ENCODE peak calls at places on chromosome 17, in six cellular contexts. One of them, this sample, is unnamed.

GRCh38 chr17:60305141-60305540 is 86.8 kb downstream of the USP32 start:
- DNase-seq in H1: no peak
- DNase-seq in DND-41: peak; percentile 13
- DNase-seq in MM.1S: peak; percentile 14
- DNase-seq in GM12878: peak; percentile 59
- DNase-seq in PC-3: no peak
- DNase-seq in this sample: no peak

GRCh38 chr17:32777436-32777835 is 99.5 kb downstream of the MYO1D start:
- DNase-seq in DND-41: no peak
- DNase-seq in GM12878: no peak
- DNase-seq in MM.1S: no peak
- DNase-seq in PC-3: peak; percentile 47
- DNase-seq in H1: no peak
- DNase-seq in this sample: peak; percentile 3

GRCh38 chr17:38705523-38705802 is 390 bp downstream of the MLLT6 start:
- DNase-seq in GM12878: no peak
- DNase-seq in DND-41: no peak
- DNase-seq in MM.1S: no peak
- DNase-seq in H1: no peak
- DNase-seq in PC-3: no peak
- DNase-seq in this sample: no peak

GRCh38 chr17:40035162-40035559 is 19.0 kb downstream of the MED24 start:
- DNase-seq in H1: peak; percentile 91
- DNase-seq in GM12878: no peak
- DNase-seq in PC-3: no peak
- DNase-seq in MM.1S: no peak
- DNase-seq in DND-41: no peak
- DNase-seq in this sample: peak; percentile 35

GRCh38 chr17:45228985-45229517 is 7.4 kb downstream of the FMNL1 start:
- DNase-seq in GM12878: peak; percentile 68
- DNase-seq in MM.1S: peak; percentile 83
- DNase-seq in PC-3: peak; percentile 77
- DNase-seq in H1: no peak
- DNase-seq in DND-41: peak; percentile 54
- DNase-seq in this sample: peak; percentile 91

GRCh38 chr17:27608330-27609230 is 22.4 kb upstream of the LGALS9 start:
- DNase-seq in GM12878: no peak
- DNase-seq in MM.1S: no peak
- DNase-seq in DND-41: no peak
- DNase-seq in H1: no peak
- DNase-seq in PC-3: peak; percentile 39
- DNase-seq in this sample: no peak

GRCh38 chr17:17075037-17075755 is 32.9 kb downstream of the MPRIP start:
- DNase-seq in GM12878: no peak
- DNase-seq in H1: no peak
- DNase-seq in PC-3: no peak
- DNase-seq in DND-41: peak; percentile 21
- DNase-seq in MM.1S: no peak
- DNase-seq in this sample: peak; percentile 63

GRCh38 chr17:73123606-73124320 is 31.3 kb upstream of the SLC39A11 start:
- DNase-seq in MM.1S: no peak
- DNase-seq in PC-3: no peak
- DNase-seq in DND-41: no peak
- DNase-seq in GM12878: no peak
- DNase-seq in H1: no peak
- DNase-seq in this sample: no peak

GRCh38 chr17:17146791-17147406 is 59.2 kb downstream of the PLD6 start:
- DNase-seq in DND-41: peak; percentile 21
- DNase-seq in MM.1S: peak; percentile 14
- DNase-seq in H1: peak; percentile 63
- DNase-seq in GM12878: no peak
- DNase-seq in PC-3: peak; percentile 54
- DNase-seq in this sample: no peak

GRCh38 chr17:31392002-31392855 is 754 bp downstream of the RAB11FIP4 start:
- DNase-seq in H1: peak; percentile 55
- DNase-seq in GM12878: no peak
- DNase-seq in DND-41: no peak
- DNase-seq in PC-3: no peak
- DNase-seq in MM.1S: no peak
- DNase-seq in this sample: no peak

GRCh38 chr17:49980703-49981197 is 11.8 kb downstream of the DLX4 start:
- DNase-seq in PC-3: no peak
- DNase-seq in H1: peak; percentile 72
- DNase-seq in DND-41: no peak
- DNase-seq in MM.1S: no peak
- DNase-seq in GM12878: no peak
- DNase-seq in this sample: no peak

GRCh38 chr17:17243163-17243562 is 6.2 kb upstream of the FLCN start:
- DNase-seq in PC-3: no peak
- DNase-seq in MM.1S: no peak
- DNase-seq in H1: no peak
- DNase-seq in GM12878: no peak
- DNase-seq in DND-41: no peak
- DNase-seq in this sample: no peak

GRCh38 chr17:3695129-3695722 is 729 bp downstream of the P2RX5 start:
- DNase-seq in H1: peak; percentile 58
- DNase-seq in DND-41: no peak
- DNase-seq in GM12878: no peak
- DNase-seq in MM.1S: peak; percentile 24
- DNase-seq in PC-3: peak; percentile 9
- DNase-seq in this sample: no peak

GRCh38 chr17:20008242-20009051 is 712 bp upstream of the SPECC1 start:
- DNase-seq in H1: no peak
- DNase-seq in MM.1S: no peak
- DNase-seq in PC-3: peak; percentile 46
- DNase-seq in DND-41: no peak
- DNase-seq in GM12878: no peak
- DNase-seq in this sample: peak; percentile 54

GRCh38 chr17:18093616-18094408 is 6.1 kb downstream of the DRG2 start:
- DNase-seq in H1: no peak
- DNase-seq in DND-41: peak; percentile 40
- DNase-seq in GM12878: no peak
- DNase-seq in MM.1S: no peak
- DNase-seq in PC-3: peak; percentile 85
- DNase-seq in this sample: peak; percentile 24

GRCh38 chr17:14813649-14814048 is 451.5 kb downstream of the PMP22 start:
- DNase-seq in MM.1S: no peak
- DNase-seq in DND-41: peak; percentile 27
- DNase-seq in H1: peak; percentile 73
- DNase-seq in GM12878: no peak
- DNase-seq in PC-3: peak; percentile 44
- DNase-seq in this sample: no peak

GRCh38 chr17:6507535-6507934 is 48.8 kb downstream of the PITPNM3 start:
- DNase-seq in H1: no peak
- DNase-seq in GM12878: no peak
- DNase-seq in DND-41: no peak
- DNase-seq in MM.1S: no peak
- DNase-seq in PC-3: peak; percentile 90
- DNase-seq in this sample: peak; percentile 78

GRCh38 chr17:22718689-22719088 is 1026.4 kb downstream of the KCNJ18 start:
- DNase-seq in MM.1S: no peak
- DNase-seq in GM12878: no peak
- DNase-seq in PC-3: no peak
- DNase-seq in H1: no peak
- DNase-seq in DND-41: no peak
- DNase-seq in this sample: no peak

GRCh38 chr17:64109400-64109799 is 20.5 kb downstream of the ERN1 start:
- DNase-seq in DND-41: no peak
- DNase-seq in PC-3: no peak
- DNase-seq in H1: no peak
- DNase-seq in GM12878: no peak
- DNase-seq in MM.1S: no peak
- DNase-seq in this sample: no peak

GRCh38 chr17:1870592-1870991 is 40.8 kb downstream of the RPA1 start:
- DNase-seq in GM12878: no peak
- DNase-seq in MM.1S: peak; percentile 14
- DNase-seq in DND-41: peak; percentile 28
- DNase-seq in PC-3: no peak
- DNase-seq in H1: no peak
- DNase-seq in this sample: no peak

GRCh38 chr17:29007456-29008455 is 1.9 kb upstream of the SEZ6 start:
- DNase-seq in MM.1S: no peak
- DNase-seq in DND-41: no peak
- DNase-seq in GM12878: no peak
- DNase-seq in PC-3: peak; percentile 67
- DNase-seq in H1: no peak
- DNase-seq in this sample: peak; percentile 12

GRCh38 chr17:32452281-32452680 is 8.0 kb downstream of the PSMD11 start:
- DNase-seq in MM.1S: no peak
- DNase-seq in H1: no peak
- DNase-seq in DND-41: no peak
- DNase-seq in PC-3: no peak
- DNase-seq in GM12878: no peak
- DNase-seq in this sample: peak; percentile 19

GRCh38 chr17:33049781-33050414 is 58.3 kb downstream of the SPACA3 start:
- DNase-seq in PC-3: peak; percentile 56
- DNase-seq in DND-41: peak; percentile 51
- DNase-seq in GM12878: no peak
- DNase-seq in MM.1S: peak; percentile 27
- DNase-seq in H1: peak; percentile 81
- DNase-seq in this sample: peak; percentile 68

GRCh38 chr17:73423806-73424205 is 112.0 kb upstream of the CDC42EP4 start:
- DNase-seq in MM.1S: no peak
- DNase-seq in H1: no peak
- DNase-seq in GM12878: no peak
- DNase-seq in PC-3: no peak
- DNase-seq in DND-41: no peak
- DNase-seq in this sample: no peak

GRCh38 chr17:4492762-4493561 is 5.7 kb upstream of the SPNS2 start:
- DNase-seq in DND-41: peak; percentile 79
- DNase-seq in MM.1S: peak; percentile 48
- DNase-seq in H1: peak; percentile 91
- DNase-seq in GM12878: no peak
- DNase-seq in PC-3: peak; percentile 81
- DNase-seq in this sample: peak; percentile 31

GRCh38 chr17:48269209-48269608 is 160.8 kb downstream of the SKAP1 start:
- DNase-seq in MM.1S: no peak
- DNase-seq in PC-3: no peak
- DNase-seq in DND-41: no peak
- DNase-seq in H1: no peak
- DNase-seq in GM12878: no peak
- DNase-seq in this sample: no peak

GRCh38 chr17:13384626-13385025 is 217.1 kb downstream of the HS3ST3A1 start:
- DNase-seq in GM12878: no peak
- DNase-seq in PC-3: no peak
- DNase-seq in H1: no peak
- DNase-seq in DND-41: no peak
- DNase-seq in MM.1S: no peak
- DNase-seq in this sample: no peak

DNA sequence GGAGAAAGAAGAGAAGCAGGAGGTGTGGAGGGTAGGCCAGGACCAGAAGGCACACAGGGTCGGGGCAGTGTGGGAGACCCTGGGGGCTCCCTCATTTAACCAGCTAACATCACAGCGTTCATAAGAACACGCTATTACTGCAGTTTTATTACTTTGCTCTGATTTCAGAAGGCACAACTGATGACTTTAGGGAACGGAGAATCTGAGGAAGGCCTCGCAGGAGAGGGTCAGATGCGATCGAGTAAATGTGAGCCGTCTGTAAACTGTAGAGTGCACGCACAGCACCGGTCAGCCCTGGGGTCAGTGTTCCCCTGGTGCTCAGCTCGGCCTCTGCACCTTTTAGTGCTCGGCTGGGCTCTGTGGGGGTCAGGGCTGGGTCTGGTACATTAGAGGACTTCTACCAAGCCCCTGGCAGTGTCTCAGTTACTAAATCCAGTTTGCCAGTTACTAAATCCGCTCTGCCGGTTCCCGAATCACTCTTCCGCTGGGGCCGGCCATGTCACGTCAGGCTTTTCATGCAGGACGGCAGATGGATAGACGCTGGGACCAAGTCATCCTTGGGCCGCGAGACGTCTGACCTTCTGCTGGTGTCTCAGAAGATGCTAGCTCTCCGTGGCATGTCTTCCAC is 325.9 kb downstream of the SEC14L1 start:
- DNase-seq in H1: no peak
- DNase-seq in DND-41: no peak
- DNase-seq in GM12878: no peak
- DNase-seq in PC-3: no peak
- DNase-seq in MM.1S: peak; percentile 2
- DNase-seq in this sample: no peak
- H3K9ac ChIP-seq in H1: no peak overlapping the region
- H3K9ac ChIP-seq in DND-41: peak overlapping the region; percentile 46
- H3K9ac ChIP-seq in GM12878: peak overlapping the region; percentile 65
- H3K9ac ChIP-seq in PC-3: no peak overlapping the region
- H3K9ac ChIP-seq in MM.1S: no peak overlapping the region
- H3K9ac ChIP-seq in this sample: peak overlapping the region; percentile 4

GRCh38 chr17:7559307-7560171 is 989 bp downstream of the TNFSF13 start:
- DNase-seq in PC-3: no peak
- DNase-seq in GM12878: no peak
- DNase-seq in H1: no peak
- DNase-seq in MM.1S: no peak
- DNase-seq in DND-41: no peak
- DNase-seq in this sample: no peak
- H3K4me1 ChIP-seq in PC-3: peaks cover 37% of the 10 kb centered on the region
- H3K4me1 ChIP-seq in GM12878: peaks cover 37% of the 10 kb centered on the region
- H3K4me1 ChIP-seq in H1: peaks cover 26% of the 10 kb centered on the region
- H3K4me1 ChIP-seq in MM.1S: peaks cover 26% of the 10 kb centered on the region
- H3K4me1 ChIP-seq in DND-41: peaks cover 41% of the 10 kb centered on the region
- H3K4me1 ChIP-seq in this sample: peaks cover 45% of the 10 kb centered on the region

DNA sequence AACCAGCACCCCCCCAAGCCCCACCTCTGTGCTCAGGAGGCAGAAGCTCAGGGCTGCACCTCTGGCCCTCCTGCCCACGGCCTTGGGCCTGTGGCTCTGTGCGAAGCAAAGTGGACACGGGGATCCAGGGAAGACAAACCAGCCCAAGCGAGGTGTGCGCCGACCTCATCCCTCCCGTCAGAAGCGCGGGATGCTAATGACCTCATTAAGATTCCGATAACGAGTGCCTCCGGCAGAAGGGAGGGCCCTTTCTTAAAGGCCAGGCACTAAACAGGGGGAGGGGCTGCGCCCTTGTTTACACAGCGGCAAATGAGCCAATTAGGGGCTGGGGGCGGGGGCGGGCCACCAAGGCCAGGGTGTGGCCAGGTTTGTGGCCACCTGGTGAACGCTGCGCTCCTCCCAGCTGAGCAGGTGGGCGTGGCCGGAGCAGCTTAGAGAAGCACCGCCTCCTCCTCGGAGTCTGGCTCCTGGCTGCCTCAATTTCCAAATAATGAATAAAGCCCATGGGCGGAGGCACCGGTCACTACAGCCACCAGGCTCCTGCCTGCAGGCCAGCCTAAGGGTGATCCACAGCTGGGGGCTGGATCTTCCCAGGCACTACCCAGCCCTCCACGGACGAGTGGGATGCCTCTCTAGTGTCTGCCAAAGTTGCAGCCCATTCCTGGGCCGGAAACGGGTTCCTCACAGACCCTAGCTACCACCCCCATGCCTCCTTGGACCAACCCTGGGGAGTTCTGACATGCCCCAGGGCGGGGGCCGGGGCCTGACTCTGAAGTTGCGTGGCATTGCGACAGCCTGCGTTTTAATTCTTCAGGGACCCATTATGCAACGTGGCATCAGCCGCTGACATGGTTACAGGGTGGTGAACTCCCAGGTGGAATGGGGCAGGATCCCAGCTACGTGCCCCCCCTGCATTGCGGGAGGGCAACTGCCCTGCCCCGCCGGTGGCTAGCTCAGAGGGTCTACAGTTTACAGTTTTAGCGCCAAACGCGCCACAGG is 3.0 kb downstream of the CBX4 start:
- DNase-seq in GM12878: no peak
- DNase-seq in DND-41: peak; percentile 43
- DNase-seq in PC-3: peak; percentile 35
- DNase-seq in H1: peak; percentile 95
- DNase-seq in MM.1S: no peak
- DNase-seq in this sample: no peak
- H3K9ac ChIP-seq in GM12878: peak overlapping the region; percentile 84
- H3K9ac ChIP-seq in DND-41: peak overlapping the region; percentile 85
- H3K9ac ChIP-seq in PC-3: no peak overlapping the region
- H3K9ac ChIP-seq in H1: no peak overlapping the region
- H3K9ac ChIP-seq in MM.1S: no peak overlapping the region
- H3K9ac ChIP-seq in this sample: no peak overlapping the region

GRCh38 chr17:8473451-8474192 is 37.9 kb downstream of the NDEL1 start:
- DNase-seq in H1: no peak
- DNase-seq in PC-3: peak; percentile 72
- DNase-seq in DND-41: no peak
- DNase-seq in GM12878: no peak
- DNase-seq in MM.1S: no peak
- DNase-seq in this sample: no peak
- H3K4me1 ChIP-seq in H1: no peaks in the 10 kb centered on the region
- H3K4me1 ChIP-seq in PC-3: peaks cover 7% of the 10 kb centered on the region
- H3K4me1 ChIP-seq in DND-41: no peaks in the 10 kb centered on the region
- H3K4me1 ChIP-seq in GM12878: no peaks in the 10 kb centered on the region
- H3K4me1 ChIP-seq in MM.1S: no peaks in the 10 kb centered on the region
- H3K4me1 ChIP-seq in this sample: peaks cover 18% of the 10 kb centered on the region

This sample was measured in adipocyte.